ENCODE peak calls at places on chromosomes 7 and 10, in five cellular contexts. One of them, this sample, is unnamed.

GRCh38 chr10:89609730-89610393 is 35.2 kb downstream of the PANK1 start:
- DNase-seq in IMR-90: no peak
- DNase-seq in K562: no peak
- DNase-seq in GM12878: peak
- DNase-seq in HepG2: peak
- DNase-seq in this sample: no peak

GRCh38 chr7:94351703-94352102 is 43.0 kb upstream of the COL1A2 start:
- DNase-seq in IMR-90: no peak
- DNase-seq in K562: no peak
- DNase-seq in GM12878: no peak
- DNase-seq in HepG2: no peak
- DNase-seq in this sample: no peak

GRCh38 chr10:120732643-120733313 is 118.4 kb upstream of the WDR11 start:
- DNase-seq in IMR-90: no peak
- DNase-seq in K562: no peak
- DNase-seq in GM12878: no peak
- DNase-seq in HepG2: no peak
- DNase-seq in this sample: no peak

GRCh38 chr10:86342111-86342863 is 24.3 kb downstream of the GRID1 start:
- DNase-seq in IMR-90: no peak
- DNase-seq in K562: no peak
- DNase-seq in GM12878: no peak
- DNase-seq in HepG2: no peak
- DNase-seq in this sample: no peak

GRCh38 chr7:2488272-2488645 is 12.1 kb upstream of the GRIFIN start:
- DNase-seq in IMR-90: no peak
- DNase-seq in K562: no peak
- DNase-seq in GM12878: no peak
- DNase-seq in HepG2: no peak
- DNase-seq in this sample: no peak

GRCh38 chr7:27148776-27149641 is 1.4 kb upstream of the HOXA6 start:
- DNase-seq in IMR-90: no peak
- DNase-seq in K562: no peak
- DNase-seq in GM12878: no peak
- DNase-seq in HepG2: no peak
- DNase-seq in this sample: no peak

GRCh38 chr7:47435889-47436312 is 146.0 kb downstream of the TNS3 start:
- DNase-seq in IMR-90: peak
- DNase-seq in K562: peak
- DNase-seq in GM12878: no peak
- DNase-seq in HepG2: peak
- DNase-seq in this sample: peak

GRCh38 chr10:126109893-126110292 is 213.5 kb downstream of the FANK1 start:
- DNase-seq in IMR-90: no peak
- DNase-seq in K562: no peak
- DNase-seq in GM12878: no peak
- DNase-seq in HepG2: no peak
- DNase-seq in this sample: no peak

GRCh38 chr10:71857934-71858890 is 7.2 kb upstream of the PSAP start:
- DNase-seq in IMR-90: no peak
- DNase-seq in K562: no peak
- DNase-seq in GM12878: no peak
- DNase-seq in HepG2: no peak
- DNase-seq in this sample: no peak

GRCh38 chr10:84493951-84494848 is 165.8 kb downstream of the CCSER2 start:
- DNase-seq in IMR-90: peak
- DNase-seq in K562: no peak
- DNase-seq in GM12878: no peak
- DNase-seq in HepG2: no peak
- DNase-seq in this sample: peak
- TF ChIP-seq SMC3 in IMR-90: no peak
- TF ChIP-seq SMC3 in K562: no peak
- TF ChIP-seq SMC3 in GM12878: no peak
- TF ChIP-seq SMC3 in HepG2: no peak
- TF ChIP-seq SMC3 in this sample: no peak

GRCh38 chr10:16986406-16987128 is 143.0 kb downstream of the CUBN start:
- DNase-seq in IMR-90: peak
- DNase-seq in K562: no peak
- DNase-seq in GM12878: no peak
- DNase-seq in HepG2: peak
- DNase-seq in this sample: no peak
- TF ChIP-seq USF2 in IMR-90: no peak
- TF ChIP-seq USF2 in K562: no peak
- TF ChIP-seq USF2 in GM12878: no peak
- TF ChIP-seq USF2 in HepG2: no peak
- TF ChIP-seq USF2 in this sample: no peak

GRCh38 chr7:156518466-156518865 is 122.1 kb upstream of the RNF32 start:
- DNase-seq in IMR-90: no peak
- DNase-seq in K562: no peak
- DNase-seq in GM12878: no peak
- DNase-seq in HepG2: no peak
- DNase-seq in this sample: no peak

GRCh38 chr7:156519070-156519469 is 121.5 kb upstream of the RNF32 start:
- DNase-seq in IMR-90: no peak
- DNase-seq in K562: no peak
- DNase-seq in GM12878: no peak
- DNase-seq in HepG2: no peak
- DNase-seq in this sample: no peak

GRCh38 chr7:156523447-156524048 is 117.0 kb upstream of the RNF32 start:
- DNase-seq in IMR-90: no peak
- DNase-seq in K562: no peak
- DNase-seq in GM12878: no peak
- DNase-seq in HepG2: no peak
- DNase-seq in this sample: no peak

GRCh38 chr7:156524737-156525597 is 115.6 kb upstream of the RNF32 start:
- DNase-seq in IMR-90: no peak
- DNase-seq in K562: no peak
- DNase-seq in GM12878: no peak
- DNase-seq in HepG2: no peak
- DNase-seq in this sample: no peak

GRCh38 chr7:156522801-156523200 is 117.8 kb upstream of the RNF32 start:
- DNase-seq in IMR-90: no peak
- DNase-seq in K562: no peak
- DNase-seq in GM12878: no peak
- DNase-seq in HepG2: no peak
- DNase-seq in this sample: no peak
- TF ChIP-seq CEBPB in IMR-90: no peak
- TF ChIP-seq CEBPB in K562: no peak
- TF ChIP-seq CEBPB in GM12878: no peak
- TF ChIP-seq CEBPB in HepG2: no peak
- TF ChIP-seq CEBPB in this sample: no peak

DNA sequence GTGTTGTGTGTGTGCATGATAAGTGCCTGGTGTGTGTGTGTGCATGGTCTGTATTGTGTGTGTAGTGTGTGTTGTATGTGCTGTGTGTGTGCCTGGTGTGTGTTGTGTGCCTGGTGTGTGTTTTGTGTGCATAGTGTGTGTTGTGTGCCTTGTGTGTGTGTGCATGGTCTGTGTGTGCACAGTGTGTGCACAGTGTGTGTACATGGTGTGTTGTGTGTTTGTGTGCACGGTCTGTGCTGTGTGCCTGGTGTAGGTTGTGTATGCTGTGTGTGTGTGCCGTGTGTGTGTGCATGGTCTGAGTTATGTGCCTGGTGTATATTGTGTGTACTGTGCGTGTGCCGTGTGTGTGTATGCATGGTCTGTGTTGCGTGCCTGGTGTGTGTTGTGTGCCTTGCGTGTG is 403.0 kb upstream of the RNF32 start:
- DNase-seq in IMR-90: no peak
- DNase-seq in K562: no peak
- DNase-seq in GM12878: no peak
- DNase-seq in HepG2: no peak
- DNase-seq in this sample: no peak
- TF ChIP-seq SMC3 in IMR-90: no peak
- TF ChIP-seq SMC3 in K562: no peak
- TF ChIP-seq SMC3 in GM12878: no peak
- TF ChIP-seq SMC3 in HepG2: no peak
- TF ChIP-seq SMC3 in this sample: no peak

GRCh38 chr10:34764347-34764991 is 50.6 kb downstream of the PARD3 start:
- DNase-seq in IMR-90: no peak
- DNase-seq in K562: no peak
- DNase-seq in GM12878: no peak
- DNase-seq in HepG2: no peak
- DNase-seq in this sample: no peak
- TF ChIP-seq USF2 in IMR-90: no peak
- TF ChIP-seq USF2 in K562: no peak
- TF ChIP-seq USF2 in GM12878: no peak
- TF ChIP-seq USF2 in HepG2: no peak
- TF ChIP-seq USF2 in this sample: no peak

DNA sequence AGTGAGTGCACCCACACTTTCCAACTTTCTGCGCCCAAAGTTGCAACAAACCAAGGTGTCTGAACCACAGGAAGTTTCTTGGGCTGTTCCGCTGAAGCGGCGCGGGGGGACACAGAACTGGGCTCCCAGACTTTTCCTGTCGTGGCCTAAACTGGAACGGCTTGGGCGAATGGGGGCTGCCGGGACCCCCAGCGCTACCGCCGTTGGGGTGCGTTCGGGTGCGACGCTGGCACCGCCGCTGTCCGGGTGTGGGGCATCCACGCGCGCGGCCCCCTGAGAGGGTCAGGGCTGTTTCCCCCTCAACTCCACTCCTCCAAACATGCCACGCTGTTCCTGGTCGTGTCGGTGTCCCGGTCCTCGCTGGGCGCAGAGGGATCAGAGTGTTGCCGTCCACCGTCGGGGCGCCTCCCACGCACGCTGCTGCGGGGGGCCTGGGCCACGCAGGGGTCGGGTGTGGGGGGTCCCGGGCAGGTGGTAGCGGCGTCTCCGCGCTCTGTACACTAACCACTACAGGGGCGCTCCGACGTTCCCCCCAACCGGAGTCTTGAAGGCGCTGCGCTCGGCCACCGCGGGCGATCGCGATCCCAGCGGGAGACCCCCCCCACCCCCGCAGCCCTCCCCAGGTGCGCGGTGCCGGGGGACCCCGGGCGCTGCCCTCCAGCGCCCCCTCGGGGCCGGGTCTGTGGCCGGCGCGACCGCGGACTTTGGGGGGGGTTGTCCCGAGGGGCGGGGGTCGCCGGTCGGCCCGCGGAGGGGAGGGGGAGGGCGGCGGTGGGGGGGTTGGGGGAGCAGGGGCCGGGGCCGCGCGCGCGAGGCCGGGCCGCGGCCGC is 2.2 kb upstream of the CUX1 start:
- DNase-seq in IMR-90: peak
- DNase-seq in K562: peak
- DNase-seq in GM12878: no peak
- DNase-seq in HepG2: no peak
- DNase-seq in this sample: peak
- TF ChIP-seq CEBPB in IMR-90: no peak
- TF ChIP-seq CEBPB in K562: no peak
- TF ChIP-seq CEBPB in GM12878: no peak
- TF ChIP-seq CEBPB in HepG2: no peak
- TF ChIP-seq CEBPB in this sample: no peak

GRCh38 chr10:132834311-132834761 is 48.4 kb upstream of the NKX6-2 start:
- DNase-seq in IMR-90: no peak
- DNase-seq in K562: no peak
- DNase-seq in GM12878: no peak
- DNase-seq in HepG2: no peak
- DNase-seq in this sample: no peak

GRCh38 chr10:132829403-132829802 is 43.5 kb upstream of the NKX6-2 start:
- DNase-seq in IMR-90: no peak
- DNase-seq in K562: no peak
- DNase-seq in GM12878: no peak
- DNase-seq in HepG2: no peak
- DNase-seq in this sample: no peak

GRCh38 chr10:132833421-132834111 is 47.6 kb upstream of the NKX6-2 start:
- DNase-seq in IMR-90: no peak
- DNase-seq in K562: no peak
- DNase-seq in GM12878: no peak
- DNase-seq in HepG2: no peak
- DNase-seq in this sample: no peak

GRCh38 chr10:132834891-132835847 is 49.2 kb upstream of the NKX6-2 start:
- DNase-seq in IMR-90: no peak
- DNase-seq in K562: no peak
- DNase-seq in GM12878: no peak
- DNase-seq in HepG2: no peak
- DNase-seq in this sample: no peak

DNA sequence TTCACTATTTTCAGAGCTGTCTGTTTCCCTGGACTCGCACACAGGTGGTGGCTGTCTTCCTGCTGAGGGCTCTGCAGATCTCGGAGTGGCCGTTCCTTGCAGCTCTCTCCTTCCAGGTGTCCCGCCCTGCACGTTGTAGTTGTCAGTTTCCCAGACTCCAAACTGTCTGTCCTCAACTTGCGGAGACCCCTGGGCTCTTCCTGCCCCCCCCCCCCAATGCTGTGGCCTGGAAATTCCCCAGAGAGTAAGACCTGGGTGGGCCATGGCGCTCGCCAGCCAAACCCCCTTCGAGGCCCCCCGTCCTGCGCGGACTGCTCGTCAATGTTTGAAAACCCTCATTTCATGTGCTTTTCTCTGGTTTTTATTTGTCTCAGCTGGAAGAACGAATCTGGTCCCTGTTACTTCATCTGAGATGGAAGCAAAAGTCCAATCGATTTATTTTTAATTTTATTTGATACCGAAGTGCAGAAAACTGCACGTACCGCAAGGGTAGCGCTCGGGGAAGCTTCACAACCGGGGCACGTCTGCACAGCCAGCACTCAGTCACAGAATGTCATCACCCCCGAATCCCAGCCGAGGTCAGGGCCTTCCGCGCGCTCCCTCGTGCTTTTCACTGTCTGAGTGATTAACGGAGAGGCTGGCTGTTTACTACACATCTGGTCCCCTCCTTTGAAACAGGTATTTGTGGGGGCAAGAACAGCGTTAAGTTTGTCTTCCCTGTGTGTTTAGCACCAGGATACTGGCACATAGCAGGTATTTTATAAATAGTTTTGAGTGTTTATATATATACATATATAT is 46.4 kb upstream of the NKX6-2 start:
- DNase-seq in IMR-90: no peak
- DNase-seq in K562: no peak
- DNase-seq in GM12878: no peak
- DNase-seq in HepG2: no peak
- DNase-seq in this sample: no peak
- TF ChIP-seq SMC3 in IMR-90: no peak
- TF ChIP-seq SMC3 in K562: no peak
- TF ChIP-seq SMC3 in GM12878: no peak
- TF ChIP-seq SMC3 in HepG2: no peak
- TF ChIP-seq SMC3 in this sample: no peak

DNA sequence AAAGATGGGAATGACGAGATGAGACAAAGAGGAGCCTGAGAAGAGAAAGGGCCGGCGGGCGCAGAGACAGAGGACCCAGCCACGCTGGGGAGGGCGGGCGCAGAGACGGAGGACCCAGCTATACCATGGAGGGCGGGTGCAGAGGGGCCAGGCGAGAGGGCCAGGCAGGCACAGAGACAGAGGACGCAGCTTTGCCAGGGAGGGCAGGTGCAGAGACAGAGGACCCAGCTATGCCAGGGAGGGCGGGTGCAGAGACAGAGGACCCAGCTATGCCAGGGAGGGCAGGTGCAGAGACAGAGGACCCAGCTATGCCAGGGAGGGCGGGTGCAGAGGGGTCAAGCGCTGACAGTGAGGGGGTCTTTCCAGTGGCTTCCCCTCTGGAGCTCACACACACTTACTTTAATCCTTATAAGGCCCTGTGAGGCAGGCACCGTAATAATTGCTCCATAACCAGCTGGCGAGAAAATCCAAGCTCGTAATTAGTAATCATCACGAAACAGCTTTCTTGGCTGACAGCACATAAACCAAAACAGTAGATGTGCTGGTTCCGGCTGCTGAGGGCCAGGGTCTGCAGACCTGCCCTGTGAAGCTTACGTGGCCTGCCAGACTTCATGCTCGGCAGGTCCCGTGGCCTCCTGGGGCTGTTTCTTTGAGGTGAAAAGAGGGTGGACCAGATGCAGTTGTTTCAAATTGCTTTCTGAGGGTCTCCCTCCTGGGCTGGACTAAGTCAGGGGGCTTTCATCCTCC is 137.2 kb downstream of the VIPR2 start:
- DNase-seq in IMR-90: no peak
- DNase-seq in K562: no peak
- DNase-seq in GM12878: no peak
- DNase-seq in HepG2: no peak
- DNase-seq in this sample: no peak
- TF ChIP-seq USF2 in IMR-90: no peak
- TF ChIP-seq USF2 in K562: no peak
- TF ChIP-seq USF2 in GM12878: no peak
- TF ChIP-seq USF2 in HepG2: no peak
- TF ChIP-seq USF2 in this sample: no peak

This sample was measured in A549.